ENCODE peak calls at places on chromosomes 6 and 20, in six cellular contexts. L is stimulated activated CD4-positive, alpha-beta T cell treated with anti-CD3 and anti-CD28 coated beads, Interleukin-15, amount 100 ng/mL, for 1 hour; J is GM06990; C is kidney glomerular epithelial cell; B is C1 segment of cervical spinal cord; F is mucosa of descending colon. R is an unnamed sample.

GRCh38 chr6:138245751-138246150 is 27.5 kb upstream of the PBOV1 start:
- DNase-seq in B (no peak), C (no peak), L (no peak), J (no peak), F (no peak), R (no peak)

GRCh38 chr6:13156381-13156780 is 172.0 kb downstream of the TBC1D7 start:
- DNase-seq in J (no peak), F (no peak), C (peak), L (no peak), B (no peak), R (no peak)

GRCh38 chr20:62231292-62231691 is 7.0 kb upstream of the OSBPL2 start:
- DNase-seq in C (no peak), J (no peak), F (no peak), L (no peak), B (no peak), R (no peak)

GRCh38 chr20:44750081-44750805 is 4.6 kb downstream of the KCNK15 start:
- DNase-seq in F (no peak), B (no peak), J (peak), L (no peak), C (no peak), R (no peak)

GRCh38 chr20:35297740-35298139 is 5.5 kb upstream of the FAM83C start:
- DNase-seq in B (no peak), J (no peak), F (no peak), L (no peak), C (no peak), R (no peak)

GRCh38 chr6:129567374-129567773 is 142.6 kb downstream of the ARHGAP18 start:
- DNase-seq in L (peak), C (no peak), B (no peak), F (peak), J (no peak), R (no peak)

GRCh38 chr6:128474933-128475332 is 45.5 kb downstream of the PTPRK start:
- DNase-seq in J (no peak), L (no peak), B (no peak), F (no peak), C (no peak), R (no peak)

GRCh38 chr6:7649037-7649810 is 59.2 kb downstream of the SNRNP48 start:
- DNase-seq in L (no peak), J (peak), F (no peak), C (no peak), B (no peak), R (no peak)

GRCh38 chr6:72822691-72823090 is 200.8 kb downstream of the KCNQ5 start:
- DNase-seq in B (no peak), J (no peak), F (no peak), C (no peak), L (no peak), R (no peak)

GRCh38 chr6:159451051-159451450 is 242.0 kb downstream of the SOD2 start:
- DNase-seq in J (no peak), B (no peak), L (no peak), F (no peak), C (no peak), R (no peak)

GRCh38 chr6:96899019-96899418 is 1.3 kb upstream of the NDUFAF4 start:
- DNase-seq in F (peak), L (no peak), J (no peak), B (no peak), C (peak), R (peak)

GRCh38 chr6:147283460-147283859 is 79.2 kb downstream of the STXBP5 start:
- DNase-seq in B (no peak), F (peak), C (no peak), J (no peak), L (no peak), R (no peak)

R was measured in NCI-H2227 treated with DMSO at 0.1 percent for 48 hours.